ENCODE peak calls at places on chromosome 16, in four cellular contexts. One of them, this sample, is unnamed.

GRCh38 chr16:66204761-66205160 is 161.7 kb upstream of the CDH5 start:
- DNase-seq in IMR-90: no peak
- DNase-seq in suprapubic skin: no peak
- DNase-seq in heart right ventricle: no peak
- DNase-seq in this sample: no peak

GRCh38 chr16:50480206-50480605 is 68.0 kb upstream of the NKD1 start:
- DNase-seq in heart right ventricle: no peak
- DNase-seq in suprapubic skin: no peak
- DNase-seq in IMR-90: no peak
- DNase-seq in this sample: no peak

GRCh38 chr16:82031116-82032084 is 3.7 kb upstream of the HSD17B2 start:
- DNase-seq in heart right ventricle: no peak
- DNase-seq in IMR-90: peak; percentile 72
- DNase-seq in suprapubic skin: no peak
- DNase-seq in this sample: no peak

GRCh38 chr16:21265104-21265825 is 12.8 kb downstream of the CRYM start:
- DNase-seq in IMR-90: no peak
- DNase-seq in suprapubic skin: no peak
- DNase-seq in heart right ventricle: peak; percentile 27
- DNase-seq in this sample: no peak

GRCh38 chr16:10088380-10088793 is 93.8 kb downstream of the GRIN2A start:
- DNase-seq in heart right ventricle: no peak
- DNase-seq in IMR-90: no peak
- DNase-seq in suprapubic skin: no peak
- DNase-seq in this sample: no peak

GRCh38 chr16:51057969-51058337 is 93.1 kb downstream of the SALL1 start:
- DNase-seq in IMR-90: no peak
- DNase-seq in heart right ventricle: no peak
- DNase-seq in suprapubic skin: no peak
- DNase-seq in this sample: no peak

GRCh38 chr16:73254983-73255382 is 207.1 kb upstream of the ZFHX3 start:
- DNase-seq in heart right ventricle: no peak
- DNase-seq in IMR-90: no peak
- DNase-seq in suprapubic skin: no peak
- DNase-seq in this sample: no peak

GRCh38 chr16:30711712-30712111 is 12.7 kb downstream of the SRCAP start:
- DNase-seq in suprapubic skin: no peak
- DNase-seq in heart right ventricle: no peak
- DNase-seq in IMR-90: no peak
- DNase-seq in this sample: no peak

GRCh38 chr16:49830873-49831272 is 25.0 kb downstream of the ZNF423 start:
- DNase-seq in suprapubic skin: no peak
- DNase-seq in IMR-90: no peak
- DNase-seq in heart right ventricle: no peak
- DNase-seq in this sample: no peak

GRCh38 chr16:46857261-46857962 is 26.4 kb upstream of the C16orf87 start:
- DNase-seq in suprapubic skin: no peak
- DNase-seq in IMR-90: peak; percentile 82
- DNase-seq in heart right ventricle: no peak
- DNase-seq in this sample: no peak

GRCh38 chr16:8675183-8676159 is 1.1 kb downstream of the ABAT start:
- DNase-seq in heart right ventricle: no peak
- DNase-seq in IMR-90: no peak
- DNase-seq in suprapubic skin: no peak
- DNase-seq in this sample: no peak

GRCh38 chr16:57111420-57111819 is 19.0 kb downstream of the CPNE2 start:
- DNase-seq in suprapubic skin: no peak
- DNase-seq in IMR-90: no peak
- DNase-seq in heart right ventricle: no peak
- DNase-seq in this sample: no peak

GRCh38 chr16:20300312-20301097 is 26.8 kb downstream of the GP2 start:
- DNase-seq in IMR-90: peak; percentile 41
- DNase-seq in heart right ventricle: no peak
- DNase-seq in suprapubic skin: no peak
- DNase-seq in this sample: no peak

GRCh38 chr16:17271687-17272086 is 199.1 kb downstream of the XYLT1 start:
- DNase-seq in suprapubic skin: no peak
- DNase-seq in heart right ventricle: no peak
- DNase-seq in IMR-90: peak; percentile 8
- DNase-seq in this sample: no peak

GRCh38 chr16:49671325-49671724 is 184.6 kb downstream of the ZNF423 start:
- DNase-seq in IMR-90: no peak
- DNase-seq in suprapubic skin: no peak
- DNase-seq in heart right ventricle: no peak
- DNase-seq in this sample: no peak

GRCh38 chr16:50304467-50305440 is 38.4 kb downstream of the ADCY7 start:
- DNase-seq in IMR-90: no peak
- DNase-seq in heart right ventricle: no peak
- DNase-seq in suprapubic skin: peak; percentile 75
- DNase-seq in this sample: no peak

GRCh38 chr16:5633845-5634440 is 536.3 kb upstream of the EEF2KMT start:
- DNase-seq in heart right ventricle: no peak
- DNase-seq in IMR-90: peak; percentile 4
- DNase-seq in suprapubic skin: no peak
- DNase-seq in this sample: no peak

GRCh38 chr16:56301391-56301850 is 110.1 kb downstream of the GNAO1 start:
- DNase-seq in heart right ventricle: no peak
- DNase-seq in suprapubic skin: no peak
- DNase-seq in IMR-90: peak; percentile 46
- DNase-seq in this sample: no peak

GRCh38 chr16:30615358-30616076 is 5.3 kb upstream of the ZNF689 start:
- DNase-seq in IMR-90: peak; percentile 8
- DNase-seq in suprapubic skin: no peak
- DNase-seq in heart right ventricle: peak; percentile 67
- DNase-seq in this sample: peak; percentile 81

GRCh38 chr16:17194190-17194780 is 276.5 kb downstream of the XYLT1 start:
- DNase-seq in IMR-90: peak; percentile 16
- DNase-seq in suprapubic skin: no peak
- DNase-seq in heart right ventricle: peak; percentile 45
- DNase-seq in this sample: peak; percentile 44

GRCh38 chr16:65037558-65037957 is 84.3 kb downstream of the CDH11 start:
- DNase-seq in IMR-90: no peak
- DNase-seq in heart right ventricle: no peak
- DNase-seq in suprapubic skin: no peak
- DNase-seq in this sample: no peak

GRCh38 chr16:68059804-68060203 is 25.4 kb upstream of the NFATC3 start:
- DNase-seq in suprapubic skin: no peak
- DNase-seq in IMR-90: no peak
- DNase-seq in heart right ventricle: no peak
- DNase-seq in this sample: no peak

GRCh38 chr16:60945225-60945624 is 1091.0 kb downstream of the CDH8 start:
- DNase-seq in heart right ventricle: no peak
- DNase-seq in suprapubic skin: no peak
- DNase-seq in IMR-90: no peak
- DNase-seq in this sample: no peak

GRCh38 chr16:71383054-71383773 is 24.7 kb downstream of the CALB2 start:
- DNase-seq in heart right ventricle: no peak
- DNase-seq in suprapubic skin: no peak
- DNase-seq in IMR-90: peak; percentile 5
- DNase-seq in this sample: no peak

GRCh38 chr16:19846421-19846820 is 38.2 kb downstream of the GPRC5B start:
- DNase-seq in heart right ventricle: no peak
- DNase-seq in IMR-90: no peak
- DNase-seq in suprapubic skin: no peak
- DNase-seq in this sample: no peak

GRCh38 chr16:55474821-55475220 is 4.2 kb upstream of the MMP2 start:
- DNase-seq in suprapubic skin: no peak
- DNase-seq in heart right ventricle: no peak
- DNase-seq in IMR-90: no peak
- DNase-seq in this sample: no peak

GRCh38 chr16:29748077-29748759 is 2.4 kb upstream of the C16orf54 start:
- DNase-seq in IMR-90: no peak
- DNase-seq in heart right ventricle: no peak
- DNase-seq in suprapubic skin: no peak
- DNase-seq in this sample: peak; percentile 77

GRCh38 chr16:11175850-11176341 is 80.1 kb downstream of the SOCS1 start:
- DNase-seq in suprapubic skin: no peak
- DNase-seq in IMR-90: no peak
- DNase-seq in heart right ventricle: no peak
- DNase-seq in this sample: peak; percentile 51

GRCh38 chr16:74699666-74700065 is 996 bp downstream of the MLKL start:
- DNase-seq in heart right ventricle: no peak
- DNase-seq in IMR-90: no peak
- DNase-seq in suprapubic skin: no peak
- DNase-seq in this sample: no peak

GRCh38 chr16:74698220-74698619 is 2.4 kb downstream of the MLKL start:
- DNase-seq in heart right ventricle: no peak
- DNase-seq in suprapubic skin: no peak
- DNase-seq in IMR-90: peak; percentile 8
- DNase-seq in this sample: no peak

GRCh38 chr16:74695450-74696422 is 4.9 kb downstream of the MLKL start:
- DNase-seq in IMR-90: peak; percentile 93
- DNase-seq in heart right ventricle: peak; percentile 70
- DNase-seq in suprapubic skin: peak; percentile 87
- DNase-seq in this sample: peak; percentile 86

DNA sequence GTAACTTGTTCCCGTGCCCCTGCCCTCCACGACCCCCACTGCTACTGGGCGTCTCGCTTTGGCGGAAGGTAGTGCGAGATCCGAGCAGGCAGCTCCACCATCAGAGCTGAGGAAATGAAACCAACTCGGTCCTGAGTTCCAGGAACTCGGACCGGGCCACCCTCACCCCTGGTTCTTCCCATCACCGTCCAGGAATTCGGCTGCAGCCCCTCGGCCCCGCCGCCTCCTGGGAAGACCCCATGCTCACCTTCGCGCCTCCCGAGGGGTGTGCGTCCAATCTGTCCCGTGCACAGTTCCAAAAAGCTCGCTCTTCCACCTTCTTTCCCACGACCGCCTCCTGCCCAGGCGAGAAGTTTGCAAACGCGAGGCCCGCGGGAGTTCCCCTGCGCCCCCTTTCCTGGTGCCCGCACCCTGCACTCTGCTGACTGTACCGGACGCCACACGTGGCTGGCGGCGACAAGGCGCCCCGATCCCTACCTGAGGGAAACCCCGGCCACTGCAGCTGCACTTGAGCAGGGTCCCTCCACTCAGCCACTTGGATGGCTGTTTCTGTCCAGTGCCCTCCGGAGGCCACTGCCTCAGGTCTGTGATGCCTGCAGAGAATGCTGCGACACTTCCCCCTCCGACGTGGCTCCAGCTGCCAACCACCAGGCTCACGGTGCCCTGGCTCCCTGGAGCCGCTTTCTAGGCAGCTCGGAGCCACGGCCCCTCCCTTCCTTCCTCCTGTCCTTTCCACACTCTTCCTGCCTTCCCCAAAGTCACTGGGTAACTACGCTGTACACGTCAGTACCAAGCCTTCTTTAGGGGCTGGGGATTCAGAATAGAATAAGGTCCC is at the start of gene MLKL:
- DNase-seq in IMR-90: peak; percentile 26
- DNase-seq in heart right ventricle: peak; percentile 64
- DNase-seq in suprapubic skin: no peak
- DNase-seq in this sample: peak; percentile 77
- TF ChIP-seq CTCF in IMR-90: no peak
- TF ChIP-seq CTCF in heart right ventricle: no peak
- TF ChIP-seq CTCF in suprapubic skin: no peak
- TF ChIP-seq CTCF in this sample: no peak

DNA sequence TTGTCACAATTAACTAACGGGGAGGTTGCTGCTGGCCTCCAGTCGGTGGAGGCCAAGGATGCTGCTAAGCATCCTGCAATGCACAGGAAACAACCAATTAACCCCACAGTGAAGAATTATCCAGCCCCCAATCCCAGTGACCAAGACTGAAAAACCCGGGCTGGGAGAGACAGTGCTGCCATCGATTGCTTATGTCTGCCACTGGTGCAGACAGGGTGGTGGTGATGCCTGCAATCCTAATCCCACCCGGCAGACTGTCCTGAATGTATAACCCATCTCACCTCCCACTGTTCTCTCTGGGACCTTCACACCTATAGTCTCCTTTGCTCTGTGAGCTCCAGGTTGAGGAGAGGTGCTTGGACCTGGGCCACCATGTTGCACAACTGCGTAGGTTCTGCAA is 42.3 kb upstream of the KLHDC4 start:
- DNase-seq in suprapubic skin: no peak
- DNase-seq in IMR-90: no peak
- DNase-seq in heart right ventricle: no peak
- DNase-seq in this sample: no peak
- H3K4me1 ChIP-seq in suprapubic skin: peaks cover 41% of the 10 kb centered on the region
- H3K4me1 ChIP-seq in IMR-90: peaks cover 15% of the 10 kb centered on the region
- H3K4me1 ChIP-seq in heart right ventricle: peaks cover 25% of the 10 kb centered on the region
- H3K4me1 ChIP-seq in this sample: peaks cover 16% of the 10 kb centered on the region

DNA sequence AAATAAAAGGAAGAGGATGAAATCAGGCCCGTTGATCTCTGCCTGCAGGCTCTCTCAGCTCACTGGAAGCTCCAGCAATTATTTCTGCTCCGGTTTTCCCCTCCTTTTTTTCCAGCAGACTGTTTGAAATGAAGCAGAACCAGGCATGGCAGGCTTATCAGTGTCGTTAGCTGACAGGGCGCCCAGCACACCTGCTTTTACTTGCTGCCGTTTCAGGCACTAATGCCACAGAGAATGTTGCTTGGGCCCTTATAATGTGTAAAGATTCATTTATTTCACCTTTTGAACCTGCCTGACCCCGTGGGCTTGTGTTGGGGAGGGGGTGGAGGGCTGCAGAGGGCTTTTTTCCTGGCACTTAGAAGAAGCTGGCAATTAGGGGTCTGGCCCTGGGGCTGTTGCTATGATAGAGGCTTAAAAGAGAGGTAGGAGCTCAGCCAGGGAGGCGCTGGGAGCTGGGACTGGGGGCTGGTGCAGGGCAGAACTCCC is 108.1 kb downstream of the IRX3 start:
- DNase-seq in heart right ventricle: no peak
- DNase-seq in IMR-90: no peak
- DNase-seq in suprapubic skin: no peak
- DNase-seq in this sample: no peak
- H3K4me3 ChIP-seq in heart right ventricle: no peak overlapping the region
- H3K4me3 ChIP-seq in IMR-90: no peak overlapping the region
- H3K4me3 ChIP-seq in suprapubic skin: no peak overlapping the region
- H3K4me3 ChIP-seq in this sample: no peak overlapping the region

GRCh38 chr16:83147244-83147643 is 520.5 kb downstream of the CDH13 start:
- DNase-seq in IMR-90: peak; percentile 6
- DNase-seq in suprapubic skin: no peak
- DNase-seq in heart right ventricle: no peak
- DNase-seq in this sample: no peak
- TF ChIP-seq CTCF in IMR-90: no peak
- TF ChIP-seq CTCF in suprapubic skin: no peak
- TF ChIP-seq CTCF in heart right ventricle: no peak
- TF ChIP-seq CTCF in this sample: no peak